ENCODE peak calls at places on chromosomes 16 and 17, in five cellular contexts. I, D, J, A and S are unnamed samples.

GRCh38 chr16:86037999-86038922 is 139.3 kb downstream of the IRF8 start:
- DNase-seq in I (no peak), D (no peak), J (no peak), A (no peak), S (no peak)

GRCh38 chr16:23342083-23342640 is 40.1 kb downstream of the SCNN1B start:
- DNase-seq in I (no peak), D (no peak), J (no peak), A (no peak), S (no peak)

GRCh38 chr17:72863511-72864175 is 228.8 kb downstream of the SLC39A11 start:
- DNase-seq in I (no peak), D (no peak), J (no peak), A (no peak), S (peak)

GRCh38 chr17:39175695-39176093 is 9.7 kb upstream of the ARL5C start:
- DNase-seq in I (no peak), D (no peak), J (no peak), A (no peak), S (no peak)

GRCh38 chr16:85037050-85037410 is 9.4 kb downstream of the KIAA0513 start:
- DNase-seq in I (no peak), D (peak), J (peak), A (no peak), S (no peak)

GRCh38 chr16:74730049-74730683 is 29.5 kb upstream of the MLKL start:
- DNase-seq in I (no peak), D (no peak), J (no peak), A (no peak), S (no peak)

GRCh38 chr16:84199861-84200260 is 8.9 kb downstream of the ADAD2 start:
- DNase-seq in I (no peak), D (peak), J (no peak), A (no peak), S (no peak)

GRCh38 chr17:6654816-6655731 is 3.5 kb downstream of the C17orf100 start:
- DNase-seq in I (no peak), D (no peak), J (no peak), A (no peak), S (no peak)

GRCh38 chr17:44311562-44312181 is 3.3 kb downstream of the RUNDC3A start:
- DNase-seq in I (no peak), D (no peak), J (no peak), A (no peak), S (no peak)

GRCh38 chr16:14502932-14503741 is 126.9 kb downstream of the PARN start:
- DNase-seq in I (no peak), D (peak), J (peak), A (no peak), S (peak)

GRCh38 chr16:26395700-26396099 is 671.0 kb upstream of the C16orf82 start:
- DNase-seq in I (no peak), D (no peak), J (no peak), A (no peak), S (no peak)

GRCh38 chr16:26394409-26394808 is 672.3 kb upstream of the C16orf82 start:
- DNase-seq in I (no peak), D (no peak), J (no peak), A (no peak), S (no peak)

GRCh38 chr16:26391833-26392232 is 674.9 kb upstream of the C16orf82 start:
- DNase-seq in I (no peak), D (no peak), J (no peak), A (no peak), S (no peak)

GRCh38 chr16:26396511-26397235 is 670.1 kb upstream of the C16orf82 start:
- DNase-seq in I (no peak), D (no peak), J (no peak), A (no peak), S (no peak)
- TF ChIP-seq CTCF in I (no peak), D (no peak), J (no peak), A (no peak), S (no peak)

DNA sequence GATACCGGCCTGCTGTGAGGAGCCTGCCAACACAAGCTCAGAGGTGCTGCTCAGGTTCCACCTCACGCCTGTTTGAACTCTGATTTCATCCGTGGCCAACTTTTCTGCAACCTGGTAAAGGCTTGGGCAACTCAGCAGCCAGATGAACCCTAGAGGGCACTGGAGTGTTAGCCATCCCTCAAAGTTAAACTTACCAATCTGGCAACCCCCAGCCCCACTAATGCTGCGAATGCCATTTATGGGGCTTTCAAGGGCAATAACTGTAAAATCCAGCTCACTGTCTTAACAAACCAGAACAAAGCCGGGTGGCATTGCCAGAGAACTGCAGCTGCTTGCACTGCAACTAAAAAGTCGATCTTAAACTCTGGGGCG is 105.5 kb downstream of the AXIN2 start:
- DNase-seq in I (no peak), D (peak), J (peak), A (no peak), S (peak)
- TF ChIP-seq CTCF in I (peak), D (peak), J (peak), A (peak), S (no peak)

DNA sequence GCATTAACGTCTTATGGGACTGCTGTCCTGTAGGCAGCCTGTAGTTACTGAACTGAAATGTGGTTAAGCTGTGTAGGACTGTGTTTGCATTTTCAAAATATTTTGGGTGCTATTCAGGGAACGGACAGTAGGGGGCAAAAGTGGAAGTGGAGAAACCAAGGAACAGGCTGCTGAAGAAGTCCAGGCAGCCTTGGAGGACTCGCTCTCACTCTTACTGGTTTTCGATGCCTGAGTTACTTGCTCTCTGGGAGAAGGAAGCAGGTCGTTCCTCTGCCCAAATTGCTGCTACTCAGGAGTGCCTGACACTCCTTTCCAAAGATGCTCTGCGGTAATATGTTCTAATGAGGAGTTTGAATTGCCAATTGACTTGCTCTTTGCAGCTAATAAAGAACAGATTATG is 64.5 kb upstream of the RBFOX1 start:
- DNase-seq in I (no peak), D (no peak), J (no peak), A (peak), S (peak)
- TF ChIP-seq CTCF in I (no peak), D (peak), J (peak), A (peak), S (peak)

GRCh38 chr16:57475711-57476339 is 10.5 kb downstream of the DOK4 start:
- DNase-seq in I (no peak), D (no peak), J (peak), A (peak), S (peak)
- TF ChIP-seq CTCF in I (peak), D (no peak), J (peak), A (peak), S (peak)

DNA sequence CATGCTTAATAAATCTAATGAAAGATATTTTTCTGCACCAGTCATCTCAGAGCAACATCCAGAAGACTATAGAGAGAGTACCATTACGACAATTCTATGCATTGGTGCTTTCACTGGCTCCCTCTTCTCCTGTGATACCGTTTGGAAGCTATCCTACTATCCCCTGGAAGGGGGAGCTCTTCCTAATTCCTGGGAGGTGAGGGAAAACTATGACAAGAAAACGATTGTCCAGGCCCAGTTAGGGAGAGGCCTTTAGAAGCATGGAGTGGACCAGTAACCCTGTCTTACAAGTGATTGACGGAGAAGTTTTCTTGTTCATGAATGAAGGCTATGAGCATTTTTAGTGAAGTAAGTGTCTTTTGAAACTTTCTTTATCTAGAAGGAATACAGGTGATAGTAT is 150.2 kb downstream of the TANC2 start:
- DNase-seq in I (no peak), D (no peak), J (no peak), A (no peak), S (no peak)
- TF ChIP-seq CTCF in I (no peak), D (no peak), J (no peak), A (peak), S (no peak)

DNA sequence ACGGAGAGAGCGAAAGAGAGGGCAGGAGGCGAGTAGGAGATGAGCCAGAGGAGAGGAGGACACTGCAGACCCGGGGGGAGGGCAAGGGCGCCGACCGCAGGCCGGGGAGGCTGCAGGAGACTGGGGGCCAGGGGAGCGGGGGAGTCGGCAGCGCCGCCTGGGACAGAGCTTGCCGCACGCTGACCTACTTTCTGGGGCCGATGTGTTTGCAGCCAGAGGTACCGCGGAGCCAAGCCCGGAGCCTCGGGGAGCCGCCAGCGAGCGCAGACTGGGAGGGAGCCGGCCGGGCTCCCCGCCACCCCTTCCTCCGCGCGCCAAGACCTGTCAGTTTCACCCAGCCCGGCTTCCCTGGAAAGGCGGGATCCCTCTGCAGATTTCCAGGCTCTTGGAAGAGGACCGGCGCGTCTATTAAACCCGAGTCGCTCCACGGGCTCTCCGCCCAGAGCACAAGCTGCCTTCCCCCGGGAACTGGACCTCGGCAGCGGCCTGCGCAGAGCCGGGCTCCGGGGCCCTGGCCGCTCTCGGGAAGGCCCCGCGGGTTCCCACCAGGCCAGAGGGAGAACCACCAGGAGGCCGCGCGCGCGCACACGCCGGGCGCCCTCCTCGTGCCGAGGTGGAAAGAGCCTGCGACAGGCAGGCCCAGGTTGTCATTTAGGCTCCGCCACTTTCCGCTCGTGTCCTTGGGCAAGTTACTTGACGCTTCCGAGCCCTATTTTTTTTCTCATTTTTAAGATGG is 74.5 kb downstream of the CMC2 start:
- DNase-seq in I (no peak), D (peak), J (peak), A (peak), S (peak)
- TF ChIP-seq CTCF in I (peak), D (no peak), J (peak), A (peak), S (no peak)